ENCODE peak calls at places on chromosome 13, in six cellular contexts. K is T-helper 2 cell treated with Interferon-gamma antibody and Interleukin-4, amounts not matched to agents 5 μg/mL and 100 μg/mL, for 36 hours; P is fibroblast of the conjunctiva; Z is stimulated activated CD8-positive, alpha-beta memory T cell treated with anti-CD3 and anti-CD28 coated beads, Interleukin-2, amount 100 ng/mL, for 48 hours; N is GM12865; W is T-helper 1 cell. T is an unnamed sample.

GRCh38 chr13:26449063-26449848 is 108.2 kb upstream of the WASF3 start:
- DNase-seq in P (no peak), K (no peak), N (peak; percentile 7), Z (no peak), W (no peak), T (no peak)

GRCh38 chr13:39452834-39453233 is 150.2 kb downstream of the LHFPL6 start:
- DNase-seq in P (no peak), N (no peak), Z (no peak), W (no peak), K (no peak), T (no peak)

GRCh38 chr13:42893346-42893745 is 98.7 kb downstream of the EPSTI1 start:
- DNase-seq in P (no peak), N (no peak), Z (no peak), K (no peak), W (no peak), T (no peak)

GRCh38 chr13:90015565-90016507 is 1331.7 kb upstream of the MIR17HG start:
- DNase-seq in K (no peak), Z (no peak), P (no peak), W (no peak), N (peak; percentile 10), T (peak; percentile 4)

GRCh38 chr13:110830331-110830730 is 84.5 kb downstream of the ANKRD10 start:
- DNase-seq in K (no peak), W (no peak), P (no peak), Z (no peak), N (no peak), T (peak; percentile 60)

GRCh38 chr13:113724780-113725315 is 34.2 kb upstream of the TMEM255B start:
- DNase-seq in W (peak; percentile 85), K (peak; percentile 89), P (peak; percentile 24), N (peak; percentile 69), Z (peak; percentile 72), T (peak; percentile 93)

GRCh38 chr13:24473646-24474045 is 38.9 kb downstream of the PARP4 start:
- DNase-seq in P (no peak), K (no peak), Z (no peak), N (no peak), W (no peak), T (no peak)

GRCh38 chr13:77717508-77717907 is 20.0 kb downstream of the SLAIN1 start:
- DNase-seq in N (no peak), W (no peak), K (no peak), P (no peak), Z (no peak), T (no peak)

GRCh38 chr13:19955873-19956559 is 2.5 kb upstream of the ZMYM2 start:
- DNase-seq in W (no peak), N (no peak), Z (no peak), P (no peak), K (no peak), T (no peak)

T was measured in SJSA1.